ENCODE peak calls at places on chromosomes 6 and 20, in ten cellular contexts. E is sigmoid colon, H is uterus, S is Peyer's patch, Z is tibial nerve, K is body of pancreas, B is adrenal gland, P is heart left ventricle, X is breast epithelium, M is ovary. I is an unnamed sample. For H3K4me1, the result is how much of the 10 kb centered on the place peaks cover.

GRCh38 chr6:33962673-33963072 is 158.9 kb upstream of the MLN start:
- DNase-seq in E (no peak), H (no peak), S (peak), Z (no peak), K (no peak), B (no peak), P (no peak), X (no peak), M (no peak), I (no peak)

GRCh38 chr6:118748311-118749062 is 97.1 kb upstream of the CEP85L start:
- DNase-seq in E (no peak), H (no peak), S (no peak), Z (no peak), K (peak), B (peak), P (no peak), X (no peak), M (peak), I (no peak)

GRCh38 chr6:70133246-70133645 is 169.6 kb downstream of the COL9A1 start:
- DNase-seq in E (no peak), H (no peak), S (no peak), Z (no peak), K (no peak), B (no peak), P (no peak), X (no peak), M (no peak), I (no peak)

GRCh38 chr20:24139846-24140245 is 151.3 kb upstream of the GGTLC1 start:
- DNase-seq in E (peak), H (no peak), S (no peak), Z (no peak), K (no peak), B (no peak), P (no peak), X (no peak), M (no peak), I (no peak)

GRCh38 chr6:42010185-42010872 is 40.0 kb upstream of the TAF8 start:
- DNase-seq in E (no peak), H (no peak), S (no peak), Z (no peak), K (no peak), B (no peak), P (no peak), X (no peak), M (no peak), I (no peak)

GRCh38 chr20:51542033-51542893 is at the start of gene NFATC2:
- DNase-seq in E (no peak), H (no peak), S (peak), Z (no peak), K (peak), B (peak), P (peak), X (no peak), M (peak), I (peak)

GRCh38 chr6:27512525-27512924 is 39.6 kb upstream of the ZNF184 start:
- DNase-seq in E (no peak), H (no peak), S (no peak), Z (no peak), K (no peak), B (no peak), P (no peak), X (no peak), M (no peak), I (no peak)

GRCh38 chr6:31912186-31912585 is 10.3 kb upstream of the ZBTB12 start:
- DNase-seq in E (no peak), H (no peak), S (no peak), Z (no peak), K (no peak), B (no peak), P (no peak), X (no peak), M (no peak), I (no peak)

GRCh38 chr20:57160985-57161384 is 105.5 kb downstream of the BMP7 start:
- DNase-seq in E (no peak), H (no peak), S (no peak), Z (no peak), K (no peak), B (no peak), P (no peak), X (no peak), M (no peak), I (no peak)

GRCh38 chr20:47502801-47503239 is 1.1 kb downstream of the NCOA3 start:
- DNase-seq in E (no peak), H (no peak), S (peak), Z (no peak), K (no peak), B (no peak), P (no peak), X (no peak), M (no peak), I (no peak)

GRCh38 chr6:144285798-144286502 is 815 bp downstream of the UTRN start:
- DNase-seq in E (peak), H (peak), S (peak), Z (peak), K (peak), B (peak), P (peak), X (peak), M (peak), I (peak)

GRCh38 chr6:149884215-149884614 is 13.7 kb downstream of the RAET1E start:
- DNase-seq in E (no peak), H (no peak), S (no peak), Z (no peak), K (no peak), B (peak), P (peak), X (no peak), M (peak), I (no peak)

DNA sequence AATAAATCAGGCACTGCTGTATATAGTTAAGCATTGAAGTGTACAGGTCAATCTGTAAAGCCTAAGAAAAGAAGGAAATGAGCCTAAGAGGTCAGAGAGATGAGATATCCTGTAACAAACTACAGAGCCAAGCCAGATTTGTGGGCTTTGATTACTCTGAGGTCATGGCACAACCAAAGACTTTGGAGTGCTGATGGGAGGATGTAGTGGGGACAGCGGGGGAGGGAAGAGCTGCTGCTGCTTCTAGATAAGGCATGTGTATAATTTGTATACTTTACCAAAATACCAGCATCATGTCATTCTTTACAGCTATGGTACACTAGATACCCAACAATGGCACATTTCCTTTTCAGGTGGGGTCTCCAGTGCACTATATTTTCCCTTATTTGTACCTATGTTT is 102.5 kb downstream of the OGFRL1 start:
- DNase-seq in E (no peak), H (no peak), S (no peak), Z (no peak), K (no peak), B (no peak), P (no peak), X (no peak), M (no peak), I (no peak)
- H3K4me1 ChIP-seq in E (under half), H (under half), S (under half), Z (under half), K (under half), B (under half), P (under half), X (under half), M (under half), I (under half)

DNA sequence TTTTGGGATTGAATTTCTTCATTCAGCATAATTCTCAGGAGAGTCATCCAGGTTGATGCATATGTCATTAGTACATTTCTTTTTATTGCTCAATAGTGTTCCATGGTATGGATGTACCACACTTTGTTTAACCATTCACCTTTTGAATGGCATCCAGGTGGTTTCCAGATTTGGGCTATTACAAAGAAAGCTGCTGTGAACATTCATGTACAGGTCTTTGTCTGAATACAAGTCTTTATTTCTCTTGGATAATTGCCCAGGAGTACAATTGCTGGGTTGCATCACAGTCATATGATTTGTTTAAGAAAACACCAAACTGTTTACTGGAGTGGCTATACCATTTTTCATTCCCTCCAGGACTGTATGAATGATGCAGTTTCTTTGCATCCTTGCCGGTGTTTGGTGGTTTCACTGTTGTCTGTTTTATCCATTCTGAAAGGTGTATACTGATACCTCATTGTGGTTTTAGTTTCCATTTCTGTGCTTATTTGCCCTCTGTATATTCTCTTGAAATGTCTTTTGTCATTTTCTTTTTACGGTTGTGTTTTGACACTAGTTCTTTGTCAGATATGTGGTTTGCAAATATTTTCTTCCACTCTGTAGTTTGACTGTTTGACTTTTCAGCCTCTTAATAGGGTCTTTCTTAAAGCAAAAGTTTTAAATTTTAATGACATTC is 8.8 kb downstream of the CDKAL1 start:
- DNase-seq in E (no peak), H (no peak), S (no peak), Z (no peak), K (no peak), B (no peak), P (no peak), X (no peak), M (no peak), I (no peak)
- TF ChIP-seq POLR2A in E (no peak), H (no peak), S (no peak), Z (no peak), K (no peak), B (no peak), P (no peak), X (no peak), M (no peak), I (no peak)

DNA sequence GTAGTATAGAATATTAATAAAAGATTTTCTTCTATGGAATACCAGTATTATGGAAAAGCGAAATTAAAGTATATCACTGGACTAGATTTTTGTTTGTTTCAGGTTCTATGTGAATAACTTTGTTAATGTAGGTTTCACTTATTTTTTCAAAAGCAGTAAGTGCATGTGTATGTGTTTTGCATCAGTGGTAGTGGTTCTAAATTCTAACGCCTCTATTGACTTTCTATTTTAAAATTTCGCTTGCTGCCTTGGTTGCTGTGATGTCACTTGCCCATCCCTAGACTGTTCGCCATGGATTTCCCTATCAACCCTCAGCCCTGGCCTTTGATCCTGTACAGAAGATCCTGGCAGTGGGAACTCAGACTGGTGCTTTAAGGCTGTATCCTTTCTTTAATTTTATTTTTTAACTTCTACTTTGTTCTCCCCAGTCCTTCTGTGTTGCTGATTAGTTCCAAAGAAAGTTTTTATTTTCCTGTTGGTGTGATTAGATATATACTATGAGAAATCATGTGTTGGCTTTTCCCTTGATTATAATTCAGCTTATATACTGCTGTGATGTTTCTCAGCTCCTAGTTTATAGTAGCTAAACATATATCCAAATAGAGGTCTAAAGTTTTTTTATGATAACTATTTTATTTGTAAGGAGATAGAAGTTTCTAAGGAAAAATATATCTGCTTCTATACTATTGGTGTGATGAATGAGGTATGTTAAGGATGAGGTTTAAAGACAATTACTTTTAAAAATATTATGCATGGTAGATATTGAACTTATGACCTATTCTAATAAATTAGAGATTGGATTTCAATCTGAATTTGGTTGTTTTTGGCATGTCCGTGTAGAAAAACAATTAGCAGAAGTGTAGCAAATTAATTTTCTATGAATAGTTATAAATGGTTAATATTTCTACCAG is 1.7 kb downstream of the STXBP5 start:
- DNase-seq in E (no peak), H (no peak), S (peak), Z (no peak), K (no peak), B (peak), P (no peak), X (no peak), M (no peak), I (peak)
- H3K4me3 ChIP-seq in E (peak), H (peak), S (no peak), Z (peak), K (no peak), B (no peak), P (peak), X (peak), M (peak), I (peak)

DNA sequence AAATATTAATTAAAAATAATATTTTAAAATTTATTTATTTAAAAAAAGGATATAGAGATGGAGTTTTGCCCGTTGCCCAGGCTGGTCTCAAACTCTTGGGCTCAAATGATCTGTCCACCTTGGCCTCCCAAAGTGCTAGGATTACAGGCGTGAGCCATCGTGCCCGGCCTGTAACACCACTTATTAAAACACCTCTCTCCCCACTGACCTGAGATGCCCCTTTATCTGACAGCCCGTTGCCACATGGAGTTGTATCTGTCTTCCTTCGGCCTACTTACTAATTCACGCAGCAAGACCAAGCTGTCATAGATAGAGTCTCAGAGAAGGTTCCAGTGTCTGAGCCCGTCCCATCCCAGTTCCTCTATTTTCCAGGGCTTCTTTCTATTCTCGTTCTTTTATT is 30.7 kb downstream of the KIF25 start:
- DNase-seq in E (no peak), H (no peak), S (no peak), Z (no peak), K (no peak), B (no peak), P (no peak), X (peak), M (no peak), I (no peak)
- H3K4me1 ChIP-seq in E (under half), H (under half), S (under half), Z (under half), K (under half), B (under half), P (under half), X (under half), M (under half), I (under half)

GRCh38 chr6:134171517-134171916 is 119.1 kb upstream of the SLC2A12 start:
- DNase-seq in E (no peak), H (no peak), S (no peak), Z (no peak), K (no peak), B (peak), P (no peak), X (no peak), M (no peak), I (no peak)
- TF ChIP-seq POLR2A in E (no peak), H (no peak), S (peak), Z (no peak), K (peak), B (peak), P (no peak), X (no peak), M (no peak), I (peak)

GRCh38 chr6:157563611-157564284 is 182.8 kb downstream of the ZDHHC14 start:
- DNase-seq in E (no peak), H (no peak), S (peak), Z (no peak), K (no peak), B (no peak), P (no peak), X (no peak), M (no peak), I (no peak)

GRCh38 chr6:157562997-157563396 is 182.0 kb downstream of the ZDHHC14 start:
- DNase-seq in E (no peak), H (no peak), S (peak), Z (no peak), K (no peak), B (no peak), P (no peak), X (no peak), M (no peak), I (no peak)

GRCh38 chr6:157561037-157561790 is 180.2 kb downstream of the ZDHHC14 start:
- DNase-seq in E (no peak), H (no peak), S (peak), Z (no peak), K (no peak), B (no peak), P (no peak), X (no peak), M (no peak), I (peak)

GRCh38 chr6:157559201-157559756 is 178.3 kb downstream of the ZDHHC14 start:
- DNase-seq in E (no peak), H (no peak), S (no peak), Z (no peak), K (no peak), B (no peak), P (no peak), X (no peak), M (no peak), I (no peak)

DNA sequence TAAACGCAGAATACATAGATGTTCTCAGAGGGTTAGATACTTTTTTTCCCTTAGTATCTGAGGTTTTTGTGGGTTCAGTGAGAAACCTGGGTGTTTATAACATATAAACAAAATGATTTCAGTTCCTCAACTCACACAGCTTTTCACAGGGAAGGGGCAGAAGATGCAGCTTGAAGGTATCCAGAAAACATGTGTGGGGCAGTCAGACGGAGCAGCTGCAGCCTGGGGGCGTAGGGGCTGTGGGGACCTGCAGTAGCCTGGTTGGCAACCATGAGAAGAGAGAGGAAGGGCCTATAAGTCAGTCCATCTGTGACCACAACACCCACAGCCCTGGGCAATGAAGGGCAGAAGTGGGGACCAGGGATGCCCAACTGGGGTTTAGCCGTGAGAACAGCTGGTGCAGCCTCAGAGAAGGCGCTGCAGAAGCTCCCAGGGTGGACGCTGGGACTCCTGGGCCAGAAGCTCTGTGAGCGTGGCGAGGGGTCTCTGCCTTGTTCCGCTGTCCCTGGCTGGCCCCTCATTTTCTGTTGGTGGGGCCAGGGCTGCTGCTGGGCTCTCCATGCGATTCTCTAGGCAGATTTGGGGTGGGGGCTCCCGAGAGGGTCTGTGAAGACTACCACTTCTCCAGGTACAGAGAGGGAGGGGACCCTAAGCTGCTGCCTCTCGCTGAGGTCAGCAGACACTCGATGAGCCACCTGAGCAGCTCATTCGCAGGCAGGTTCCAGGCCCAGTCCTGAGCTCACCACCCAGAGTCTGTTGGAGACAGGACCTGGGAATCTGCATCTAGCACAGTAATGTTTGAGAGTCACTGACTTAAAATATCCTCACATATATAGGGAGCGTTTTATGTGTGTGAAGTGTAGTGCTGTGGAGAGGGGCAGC is 181.2 kb downstream of the ZDHHC14 start:
- DNase-seq in E (no peak), H (no peak), S (peak), Z (no peak), K (no peak), B (no peak), P (no peak), X (no peak), M (no peak), I (peak)
- H3K4me3 ChIP-seq in E (no peak), H (no peak), S (peak), Z (no peak), K (no peak), B (no peak), P (no peak), X (no peak), M (no peak), I (no peak)